ENCODE peak calls at places on chromosome 14, in four cellular contexts. T is transverse colon, X is PC-3, S is SK-N-SH. O is an unnamed sample. For H3K4me1, the result is how much of the 10 kb centered on the place peaks cover.

GRCh38 chr14:29643415-29644206 is 284.0 kb downstream of the PRKD1 start:
- DNase-seq in T (no peak), X (no peak), S (no peak), O (no peak)

GRCh38 chr14:103395245-103395644 is 10.0 kb downstream of the MARK3 start:
- DNase-seq in T (no peak), X (peak), S (no peak), O (no peak)

GRCh38 chr14:42930058-42930457 is 1323.4 kb downstream of the LRFN5 start:
- DNase-seq in T (peak), X (no peak), S (no peak), O (no peak)

GRCh38 chr14:33401326-33401725 is 462.6 kb downstream of the NPAS3 start:
- DNase-seq in T (no peak), X (peak), S (no peak), O (no peak)

GRCh38 chr14:93970589-93970966 is 5.8 kb downstream of the ASB2 start:
- DNase-seq in T (peak), X (peak), S (peak), O (no peak)

GRCh38 chr14:62759796-62760195 is 285.5 kb downstream of the KCNH5 start:
- DNase-seq in T (no peak), X (no peak), S (no peak), O (no peak)

GRCh38 chr14:94306047-94306978 is 13.2 kb upstream of the SERPINA10 start:
- DNase-seq in T (no peak), X (no peak), S (no peak), O (no peak)

GRCh38 chr14:96121660-96122395 is 82.7 kb downstream of the C14orf132 start:
- DNase-seq in T (no peak), X (no peak), S (no peak), O (no peak)

GRCh38 chr14:90578283-90578985 is 181.6 kb downstream of the CALM1 start:
- DNase-seq in T (no peak), X (no peak), S (peak), O (peak)

DNA sequence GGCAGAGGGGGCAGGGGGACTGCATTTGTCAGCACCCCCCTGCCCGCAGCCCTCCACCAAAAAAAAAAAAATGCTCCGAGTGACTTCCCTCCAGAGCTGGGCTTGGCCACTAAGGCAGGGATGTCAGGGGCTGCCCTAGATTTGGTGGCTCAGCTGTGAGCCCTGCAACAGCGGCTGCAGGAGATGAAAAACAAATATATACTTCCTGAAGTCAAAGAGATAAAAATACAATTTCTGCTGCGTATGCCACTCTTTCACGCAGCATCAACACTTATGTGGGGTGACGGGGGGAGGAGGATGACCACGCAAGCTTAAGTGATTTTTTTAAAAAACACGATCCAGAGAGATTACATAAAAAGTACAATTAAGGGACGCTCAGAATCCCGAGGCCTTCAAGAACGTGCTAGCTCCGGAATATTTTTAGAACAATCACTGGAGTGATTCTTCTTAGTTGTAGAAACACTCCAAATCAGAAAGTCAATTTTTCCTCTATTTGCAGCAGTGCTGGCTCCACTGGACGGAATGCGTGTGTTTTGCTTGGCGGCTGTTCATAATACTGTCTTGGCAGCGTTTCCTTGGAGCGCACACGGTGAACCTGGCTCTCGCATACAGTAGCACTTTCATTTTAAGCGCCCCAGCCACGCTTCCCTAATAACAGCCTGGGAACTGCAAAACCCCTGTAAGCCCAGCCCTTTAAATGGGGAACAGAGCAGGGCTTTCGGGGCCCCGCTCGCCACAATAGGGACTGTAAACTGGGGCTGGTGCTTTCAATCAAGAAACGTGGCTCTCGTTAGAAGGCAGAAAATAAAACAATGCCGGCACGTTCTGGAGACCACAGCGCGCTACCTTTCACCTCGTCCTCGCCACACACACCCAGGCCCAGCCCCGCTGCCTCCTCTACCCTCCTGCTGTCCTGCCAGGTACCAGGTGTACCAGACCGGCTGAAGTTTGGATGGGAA is 80.1 kb downstream of the BCL11B start:
- DNase-seq in T (peak), X (peak), S (no peak), O (no peak)
- H3K4me3 ChIP-seq in T (peak), X (peak), S (no peak), O (peak)

DNA sequence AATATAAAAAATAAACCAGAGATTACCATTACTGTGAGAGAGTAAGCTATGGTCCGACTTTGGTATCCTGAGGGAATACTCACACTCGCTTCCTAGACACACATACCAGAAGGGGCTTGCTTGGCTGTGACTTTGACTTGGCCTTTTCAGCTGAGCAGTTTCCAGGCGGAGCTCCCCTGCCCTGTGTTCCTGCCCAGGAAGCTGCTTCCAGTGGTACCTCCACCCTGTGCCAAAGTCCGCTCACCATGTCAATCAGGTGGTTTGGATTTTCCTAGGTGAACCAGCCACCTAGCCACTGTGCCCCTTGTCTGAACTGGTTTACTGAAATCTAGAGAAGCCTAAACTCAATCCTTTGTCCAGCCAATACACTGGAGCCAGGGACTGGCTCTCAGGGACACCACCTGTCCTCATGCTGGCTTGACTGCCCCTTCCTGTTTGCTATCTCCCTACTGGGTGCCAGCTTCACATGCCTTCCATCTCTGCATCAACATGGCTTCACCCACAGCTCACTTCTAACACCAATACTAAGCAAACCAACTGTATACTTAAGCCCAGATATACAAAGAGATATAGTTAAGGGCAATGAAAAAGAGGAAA is 28.6 kb downstream of the MAX start:
- DNase-seq in T (peak), X (no peak), S (no peak), O (no peak)
- H3K4me1 ChIP-seq in T (under half), X (under half), S (under half), O (under half)

GRCh38 chr14:55448146-55448614 is 7.8 kb upstream of the TBPL2 start:
- DNase-seq in T (peak), X (peak), S (no peak), O (peak)
- H3K4me3 ChIP-seq in T (no peak), X (peak), S (no peak), O (no peak)

GRCh38 chr14:68636597-68636996 is 156.3 kb downstream of the ZFP36L1 start:
- DNase-seq in T (no peak), X (no peak), S (peak), O (peak)
- H3K4me1 ChIP-seq in T (under half), X (under half), S (under half), O (under half)

GRCh38 chr14:61101803-61102548 is 120.9 kb downstream of the SLC38A6 start:
- DNase-seq in T (no peak), X (peak), S (no peak), O (no peak)
- H3K4me3 ChIP-seq in T (no peak), X (no peak), S (no peak), O (no peak)

GRCh38 chr14:22977684-22978486 is 4.5 kb downstream of the AJUBA start:
- DNase-seq in T (peak), X (peak), S (peak), O (no peak)

GRCh38 chr14:22978487-22978837 is 3.9 kb downstream of the AJUBA start:
- DNase-seq in T (no peak), X (peak), S (no peak), O (no peak)

GRCh38 chr14:22974530-22975313 is 7.6 kb downstream of the AJUBA start:
- DNase-seq in T (no peak), X (no peak), S (no peak), O (no peak)

GRCh38 chr14:22977434-22977683 is 5.0 kb downstream of the AJUBA start:
- DNase-seq in T (no peak), X (no peak), S (no peak), O (no peak)

GRCh38 chr14:22976620-22977433 is 5.5 kb downstream of the AJUBA start:
- DNase-seq in T (peak), X (peak), S (no peak), O (no peak)
- H3K4me1 ChIP-seq in T (under half), X (under half), S (under half), O (under half)

GRCh38 chr14:99671230-99672224 is 12.6 kb upstream of the CYP46A1 start:
- DNase-seq in T (peak), X (no peak), S (no peak), O (peak)
- H3K4me3 ChIP-seq in T (no peak), X (no peak), S (no peak), O (no peak)

DNA sequence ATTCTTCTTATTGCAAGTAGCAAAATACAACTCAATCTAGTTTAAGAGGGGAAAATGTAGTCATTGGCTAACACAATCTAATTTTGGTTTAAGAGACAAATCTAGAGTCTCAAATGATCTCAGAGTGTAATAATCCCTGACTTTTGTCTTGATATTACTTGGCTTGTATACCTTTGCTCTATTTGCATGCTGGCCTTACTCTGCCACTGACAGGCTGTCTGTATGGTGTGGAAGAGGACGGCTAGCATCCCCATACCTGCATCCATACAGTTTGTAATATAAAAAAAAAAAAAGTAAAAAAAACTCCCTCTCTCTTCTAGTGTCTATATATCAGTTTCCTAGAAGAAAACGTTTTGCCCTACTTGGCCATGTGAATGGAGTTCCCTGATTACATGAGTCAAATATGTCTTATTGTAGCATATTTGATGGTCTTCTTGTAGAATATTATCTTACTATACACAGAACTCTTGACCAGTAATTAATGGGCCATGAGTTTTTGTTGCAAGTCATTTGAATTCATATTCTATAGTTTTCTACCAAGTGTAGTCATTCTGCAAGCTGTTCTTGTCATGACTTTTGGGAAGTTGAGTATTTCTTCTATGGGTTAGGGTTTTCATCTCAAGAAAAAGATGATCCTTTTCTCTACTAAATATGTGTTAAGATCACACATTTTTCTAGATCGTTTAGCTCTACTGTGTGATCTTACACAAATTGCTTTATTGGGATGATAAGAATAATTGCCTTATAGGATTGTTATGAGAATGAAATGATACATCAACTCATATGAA is 8.2 kb downstream of the HIF1A start:
- DNase-seq in T (no peak), X (no peak), S (no peak), O (no peak)
- H3K4me1 ChIP-seq in T (under half), X (half or more), S (under half), O (under half)

GRCh38 chr14:64701660-64702059 is 2.6 kb upstream of the PLEKHG3 start:
- DNase-seq in T (no peak), X (peak), S (no peak), O (no peak)

GRCh38 chr14:64703393-64704144 is 655 bp upstream of the PLEKHG3 start:
- DNase-seq in T (no peak), X (peak), S (no peak), O (no peak)

GRCh38 chr14:64704145-64704742 is at the start of gene PLEKHG3:
- DNase-seq in T (peak), X (peak), S (peak), O (peak)

GRCh38 chr14:64700894-64701293 is 3.3 kb upstream of the PLEKHG3 start:
- DNase-seq in T (no peak), X (no peak), S (no peak), O (no peak)

GRCh38 chr14:64702493-64703392 is 1.5 kb upstream of the PLEKHG3 start:
- DNase-seq in T (peak), X (peak), S (no peak), O (no peak)
- H3K4me3 ChIP-seq in T (peak), X (peak), S (no peak), O (no peak)